ENCODE peak calls at places on chromosomes 4 and X, in seven cellular contexts. D is heart left ventricle; T is kidney tubule cell; U is OCI-LY7; I is ovary; C is activated CD8-positive, alpha-beta memory T cell treated with anti-CD3 and anti-CD28 coated beads for 48 hours; A is GM20000. H is an unnamed sample.

GRCh38 chr4:148443550-148444295 is 1.5 kb upstream of the NR3C2 start:
- DNase-seq in I (peak), T (no peak), D (peak), U (peak), A (peak), C (peak), H (no peak)

GRCh38 chr4:45453258-45453841 is 670.5 kb downstream of the GABRG1 start:
- DNase-seq in D (no peak), U (peak), T (peak), C (no peak), I (no peak), A (peak), H (peak)

GRCh38 chrX:17687648-17688047 is 49.6 kb upstream of the SCML1 start:
- DNase-seq in A (no peak), I (no peak), T (no peak), D (no peak), U (no peak), C (no peak), H (no peak)

GRCh38 chr4:145784036-145784435 is 104.1 kb downstream of the C4orf51 start:
- DNase-seq in D (no peak), C (no peak), A (no peak), U (no peak), T (no peak), I (no peak), H (no peak)

GRCh38 chr4:151955721-151956340 is 195.0 kb upstream of the GATB start:
- DNase-seq in A (no peak), C (no peak), U (no peak), I (no peak), D (no peak), T (no peak), H (no peak)

GRCh38 chr4:175092114-175092513 is 174.0 kb downstream of the ADAM29 start:
- DNase-seq in T (no peak), U (no peak), I (no peak), C (no peak), A (no peak), D (peak), H (no peak)

GRCh38 chr4:24808955-24809354 is 13.6 kb downstream of the SOD3 start:
- DNase-seq in I (no peak), C (no peak), A (no peak), T (no peak), U (no peak), D (no peak), H (no peak)

GRCh38 chr4:20026456-20026855 is 225.2 kb upstream of the SLIT2 start:
- DNase-seq in T (no peak), A (no peak), C (no peak), I (no peak), D (no peak), U (no peak), H (no peak)

GRCh38 chrX:11899091-11899490 is 141.1 kb downstream of the MSL3 start:
- DNase-seq in C (no peak), D (no peak), U (no peak), A (no peak), T (peak), I (no peak), H (no peak)

GRCh38 chr4:22962186-22962786 is 269.5 kb downstream of the GBA3 start:
- DNase-seq in D (no peak), A (no peak), I (no peak), C (no peak), U (peak), T (peak), H (peak)

GRCh38 chr4:119656986-119657635 is 28.5 kb upstream of the PDE5A start:
- DNase-seq in C (no peak), D (no peak), T (peak), A (no peak), I (no peak), U (no peak), H (no peak)

GRCh38 chrX:154695913-154696312 is 42.5 kb upstream of the CTAG2 start:
- DNase-seq in C (no peak), U (no peak), I (no peak), D (no peak), A (no peak), T (no peak), H (no peak)

GRCh38 chrX:19670854-19671620 is 155.7 kb upstream of the MAP3K15 start:
- DNase-seq in A (no peak), I (peak), U (no peak), C (no peak), T (peak), D (no peak), H (no peak)

GRCh38 chr4:78568640-78569261 is 17.2 kb downstream of the ANXA3 start:
- DNase-seq in U (no peak), T (peak), C (no peak), I (no peak), D (no peak), A (no peak), H (no peak)

GRCh38 chr4:55345054-55345453 is 988 bp upstream of the SRD5A3 start:
- DNase-seq in I (no peak), U (no peak), D (no peak), T (no peak), C (no peak), A (no peak), H (no peak)

GRCh38 chr4:174260099-174260498 is 23.4 kb downstream of the FBXO8 start:
- DNase-seq in A (no peak), I (no peak), D (no peak), U (no peak), T (peak), C (no peak), H (no peak)

GRCh38 chrX:33205321-33205720 is 6.0 kb downstream of the DMD start:
- DNase-seq in C (no peak), D (no peak), A (no peak), I (no peak), T (no peak), U (no peak), H (no peak)

GRCh38 chrX:85109235-85109634 is 105.6 kb downstream of the APOOL start:
- DNase-seq in D (no peak), I (no peak), T (no peak), C (no peak), U (peak), A (peak), H (no peak)

GRCh38 chr4:53592128-53592527 is 842 bp upstream of the LNX1 start:
- DNase-seq in C (no peak), A (no peak), U (no peak), D (no peak), I (no peak), T (peak), H (no peak)

GRCh38 chr4:13264126-13264525 is 220.0 kb downstream of the RAB28 start:
- DNase-seq in A (no peak), C (no peak), U (no peak), D (no peak), I (no peak), T (no peak), H (no peak)

GRCh38 chrX:72314881-72315280 is 9.2 kb upstream of the CITED1 start:
- DNase-seq in D (no peak), C (no peak), I (no peak), A (no peak), U (peak), T (no peak), H (no peak)

GRCh38 chr4:110518889-110519490 is 43.0 kb downstream of the ENPEP start:
- DNase-seq in T (peak), A (peak), C (no peak), U (peak), D (no peak), I (no peak), H (no peak)

GRCh38 chr4:133574248-133574647 is 425.2 kb downstream of the PCDH10 start:
- DNase-seq in I (no peak), T (no peak), A (no peak), D (no peak), U (no peak), C (no peak), H (no peak)

GRCh38 chrX:63747331-63747730 is 37.7 kb downstream of the ARHGEF9 start:
- DNase-seq in C (no peak), I (no peak), D (no peak), T (peak), A (no peak), U (no peak), H (no peak)

GRCh38 chr4:3874525-3875110 is 108.4 kb downstream of the ADRA2C start:
- DNase-seq in T (no peak), U (no peak), D (peak), A (no peak), I (no peak), C (no peak), H (no peak)

GRCh38 chrX:43349363-43349762 is 306.7 kb upstream of the MAOA start:
- DNase-seq in U (peak), A (peak), D (no peak), I (no peak), C (no peak), T (peak), H (peak)

GRCh38 chr4:120835342-120835741 is 87.2 kb downstream of the PRDM5 start:
- DNase-seq in C (no peak), U (no peak), T (peak), A (no peak), D (no peak), I (no peak), H (no peak)

GRCh38 chrX:123450217-123450616 is 266.1 kb downstream of the GRIA3 start:
- DNase-seq in C (no peak), A (peak), I (no peak), T (peak), U (peak), D (no peak), H (peak)

GRCh38 chr4:82394896-82395295 is 21.1 kb upstream of the HNRNPD start:
- DNase-seq in C (no peak), D (no peak), U (no peak), T (peak), A (no peak), I (no peak), H (no peak)

GRCh38 chrX:15437724-15438123 is 53.5 kb upstream of the VEGFD start:
- DNase-seq in I (no peak), T (no peak), C (no peak), U (no peak), D (no peak), A (no peak), H (no peak)

GRCh38 chr4:147198411-147199051 is 252.9 kb upstream of the TTC29 start:
- DNase-seq in I (no peak), T (no peak), A (no peak), D (no peak), U (no peak), C (no peak), H (no peak)